ENCODE peak calls at places on chromosomes 4 and X, in seven cellular contexts. W, R, U, C, T, V and S are unnamed samples.
A peak's percentile ranks its signal among the peaks of the same experiment; 100 is the strongest.

GRCh38 chr4:119005888-119006287 is 117.2 kb downstream of the SYNPO2 start:
- DNase-seq in W (no peak), R (no peak), U (no peak), C (no peak), T (no peak), V (no peak), S (no peak)

GRCh38 chrX:133390647-133391046 is 24.6 kb downstream of the GPC4 start:
- DNase-seq in W (no peak), R (no peak), U (no peak), C (no peak), T (no peak), V (no peak), S (no peak)

GRCh38 chr4:106034205-106034604 is 138.9 kb downstream of the NPNT start:
- DNase-seq in W (no peak), R (no peak), U (no peak), C (no peak), T (no peak), V (no peak), S (no peak)

GRCh38 chr4:48877827-48878535 is 28.6 kb downstream of the OCIAD2 start:
- DNase-seq in W (no peak), R (no peak), U (no peak), C (no peak), T (no peak), V (no peak), S (no peak)

GRCh38 chrX:70141373-70141772 is 8.1 kb downstream of the IGBP1 start:
- DNase-seq in W (no peak), R (no peak), U (no peak), C (no peak), T (no peak), V (no peak), S (no peak)

GRCh38 chr4:99324978-99325377 is 3.8 kb upstream of the ADH1B start:
- DNase-seq in W (peak; percentile 90), R (no peak), U (no peak), C (peak; percentile 82), T (no peak), V (no peak), S (peak; percentile 56)

GRCh38 chr4:101707596-101707995 is 82.9 kb upstream of the BANK1 start:
- DNase-seq in W (no peak), R (no peak), U (no peak), C (no peak), T (no peak), V (no peak), S (no peak)

GRCh38 chrX:14062524-14062923 is 32.8 kb upstream of the GEMIN8 start:
- DNase-seq in W (no peak), R (no peak), U (no peak), C (no peak), T (no peak), V (no peak), S (no peak)

GRCh38 chrX:101693476-101693875 is 33.8 kb upstream of the ARMCX2 start:
- DNase-seq in W (no peak), R (no peak), U (no peak), C (no peak), T (peak; percentile 42), V (no peak), S (no peak)

GRCh38 chrX:65745992-65746391 is 78.5 kb downstream of the MSN start:
- DNase-seq in W (no peak), R (no peak), U (no peak), C (no peak), T (no peak), V (no peak), S (no peak)

GRCh38 chrX:21207080-21207479 is 167.1 kb upstream of the CNKSR2 start:
- DNase-seq in W (no peak), R (no peak), U (no peak), C (no peak), T (no peak), V (no peak), S (no peak)

GRCh38 chr4:144709793-144710525 is 64.0 kb downstream of the HHIP start:
- DNase-seq in W (no peak), R (no peak), U (no peak), C (no peak), T (no peak), V (no peak), S (no peak)

GRCh38 chr4:168152837-168153500 is 60.6 kb downstream of the ANXA10 start:
- DNase-seq in W (no peak), R (no peak), U (no peak), C (no peak), T (peak; percentile 62), V (no peak), S (no peak)

GRCh38 chr4:168154546-168155277 is 62.4 kb downstream of the ANXA10 start:
- DNase-seq in W (no peak), R (no peak), U (no peak), C (no peak), T (no peak), V (no peak), S (no peak)

GRCh38 chr4:168151313-168151712 is 59.0 kb downstream of the ANXA10 start:
- DNase-seq in W (no peak), R (no peak), U (no peak), C (no peak), T (no peak), V (no peak), S (no peak)

GRCh38 chr4:168153596-168154440 is 61.5 kb downstream of the ANXA10 start:
- DNase-seq in W (peak; percentile 68), R (no peak), U (peak; percentile 58), C (peak; percentile 88), T (peak; percentile 86), V (peak; percentile 80), S (peak; percentile 71)

GRCh38 chr4:168150651-168151050 is 58.3 kb downstream of the ANXA10 start:
- DNase-seq in W (no peak), R (no peak), U (no peak), C (no peak), T (no peak), V (no peak), S (no peak)
- H3K4me1 ChIP-seq in W (no peaks in the 10 kb centered on the region), R (no peaks in the 10 kb centered on the region), U (no peaks in the 10 kb centered on the region), C (no peaks in the 10 kb centered on the region), T (no peaks in the 10 kb centered on the region), V (peaks cover 2% of the 10 kb centered on the region), S (no peaks in the 10 kb centered on the region)

DNA sequence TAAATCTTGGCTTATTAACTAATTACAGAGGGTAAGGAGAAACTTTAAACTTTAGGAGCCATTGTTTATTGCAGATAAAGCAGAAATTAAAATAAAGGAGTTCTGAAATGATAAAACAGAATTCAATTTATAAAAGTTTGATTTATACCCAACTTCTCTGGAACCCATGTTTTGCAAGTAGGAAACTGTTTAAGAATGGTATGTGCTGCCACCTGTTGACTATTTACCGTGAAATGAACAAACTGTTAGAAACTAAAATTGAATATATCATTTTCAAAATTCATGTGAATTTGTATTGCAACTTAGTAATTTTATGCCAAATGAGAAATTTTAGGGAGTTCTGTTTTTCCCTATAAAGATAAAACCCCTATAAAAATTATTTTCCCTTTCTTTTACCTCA is 11.0 kb upstream of the TBC1D8B start:
- DNase-seq in W (no peak), R (no peak), U (no peak), C (no peak), T (peak; percentile 21), V (no peak), S (no peak)
- TF ChIP-seq CTCF in W (no peak), R (peak; percentile 17), U (no peak), C (no peak), T (peak; percentile 36), V (no peak), S (no peak)

GRCh38 chr4:2798399-2799301 is 5.8 kb downstream of the SH3BP2 start:
- DNase-seq in W (peak; percentile 63), R (no peak), U (no peak), C (peak; percentile 74), T (no peak), V (peak; percentile 88), S (peak; percentile 76)

GRCh38 chr4:2802618-2803531 is 10.0 kb downstream of the SH3BP2 start:
- DNase-seq in W (no peak), R (no peak), U (no peak), C (no peak), T (no peak), V (peak; percentile 78), S (no peak)

GRCh38 chr4:2799444-2799911 is 6.6 kb downstream of the SH3BP2 start:
- DNase-seq in W (peak; percentile 15), R (no peak), U (no peak), C (peak; percentile 25), T (no peak), V (peak; percentile 75), S (no peak)

GRCh38 chr4:2799971-2800690 is 7.2 kb downstream of the SH3BP2 start:
- DNase-seq in W (peak; percentile 17), R (no peak), U (no peak), C (peak; percentile 24), T (no peak), V (peak; percentile 76), S (no peak)

DNA sequence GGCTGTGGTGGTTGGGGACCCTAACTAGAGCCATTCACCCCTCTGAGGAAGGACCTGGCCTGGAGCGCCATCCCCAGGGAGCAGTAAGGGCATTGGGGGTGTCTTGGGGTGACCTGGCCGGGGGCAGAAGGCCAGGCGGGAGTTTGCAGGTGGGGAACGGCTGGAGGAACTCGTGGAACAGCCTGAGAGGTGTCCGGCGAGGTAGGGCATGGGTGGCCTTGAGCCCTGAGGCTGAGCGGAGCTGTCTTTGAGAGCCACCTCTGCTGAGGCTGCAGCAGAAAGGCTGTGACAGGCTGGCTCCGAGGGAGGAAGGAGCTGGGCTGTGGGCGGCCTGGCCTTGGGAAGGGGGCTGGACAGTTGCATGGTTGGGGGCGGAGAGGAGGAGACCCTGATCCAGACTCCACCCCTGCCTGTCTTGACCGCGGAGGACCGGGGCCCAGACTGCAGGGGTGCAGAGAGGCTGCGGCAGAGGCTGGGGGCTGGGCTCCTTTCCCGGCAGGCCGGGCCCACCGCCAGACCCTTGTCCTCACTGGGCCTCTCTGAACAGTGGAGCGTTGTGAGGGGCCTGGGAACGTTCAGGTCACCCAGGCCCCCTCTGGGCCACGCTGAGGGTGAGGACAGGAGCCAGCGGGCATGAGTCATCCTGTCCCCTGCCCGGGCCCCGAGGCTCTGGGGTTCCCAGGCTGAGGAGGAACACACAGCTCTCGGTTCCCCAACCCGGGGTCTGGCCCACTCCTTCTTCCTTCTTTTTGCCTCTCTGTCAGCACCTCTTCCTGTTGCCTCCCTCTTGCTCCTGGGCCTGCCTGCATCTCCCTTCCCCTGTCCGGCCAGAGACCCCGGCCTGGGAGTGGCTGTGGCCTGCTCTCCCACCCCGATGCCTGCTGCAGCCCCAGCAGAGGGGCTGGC is 8.1 kb downstream of the SH3BP2 start:
- DNase-seq in W (peak; percentile 51), R (no peak), U (peak; percentile 52), C (peak; percentile 79), T (no peak), V (peak; percentile 91), S (peak; percentile 80)
- H3K4me1 ChIP-seq in W (no peaks in the 10 kb centered on the region), R (peaks cover 97% of the 10 kb centered on the region), U (peaks cover 36% of the 10 kb centered on the region), C (peaks cover 49% of the 10 kb centered on the region), T (peaks cover 8% of the 10 kb centered on the region), V (peaks cover 98% of the 10 kb centered on the region), S (peaks cover 25% of the 10 kb centered on the region)

GRCh38 chrX:53483838-53484420 is 49.8 kb upstream of the HSD17B10 start:
- DNase-seq in W (no peak), R (no peak), U (no peak), C (no peak), T (no peak), V (no peak), S (no peak)

GRCh38 chrX:53486285-53486684 is 52.1 kb upstream of the HSD17B10 start:
- DNase-seq in W (no peak), R (no peak), U (no peak), C (no peak), T (no peak), V (no peak), S (no peak)

GRCh38 chrX:53479295-53479694 is 45.1 kb upstream of the HSD17B10 start:
- DNase-seq in W (no peak), R (no peak), U (no peak), C (no peak), T (no peak), V (no peak), S (no peak)

GRCh38 chrX:53481093-53481492 is 46.9 kb upstream of the HSD17B10 start:
- DNase-seq in W (no peak), R (no peak), U (no peak), C (no peak), T (no peak), V (no peak), S (no peak)

GRCh38 chrX:53481816-53482485 is 47.8 kb upstream of the HSD17B10 start:
- DNase-seq in W (peak; percentile 22), R (no peak), U (no peak), C (peak; percentile 51), T (peak; percentile 61), V (no peak), S (peak; percentile 63)
- TF ChIP-seq CTCF in W (no peak), R (peak; percentile 56), U (peak; percentile 37), C (peak; percentile 53), T (peak; percentile 68), V (peak; percentile 48), S (peak; percentile 57)